ENCODE peak calls at places on chromosomes 1 and 21, in seven cellular contexts. I, U, P, J, C, S and O are unnamed samples.

GRCh38 chr1:89754518-89754917 is 66.3 kb upstream of the LRRC8D start:
- DNase-seq in I (no peak), U (no peak), P (peak), J (no peak), C (no peak), S (no peak), O (no peak)

GRCh38 chr21:36721817-36722216 is 22.9 kb downstream of the SIM2 start:
- DNase-seq in I (peak), U (no peak), P (no peak), J (no peak), C (no peak), S (peak), O (no peak)

GRCh38 chr1:36380782-36381181 is 4.9 kb downstream of the STK40 start:
- DNase-seq in I (no peak), U (no peak), P (no peak), J (no peak), C (no peak), S (no peak), O (no peak)

GRCh38 chr1:40928699-40929098 is 50.8 kb upstream of the CTPS1 start:
- DNase-seq in I (peak), U (no peak), P (no peak), J (no peak), C (no peak), S (no peak), O (no peak)

GRCh38 chr1:107748529-107748928 is 216.5 kb downstream of the VAV3 start:
- DNase-seq in I (no peak), U (no peak), P (peak), J (no peak), C (no peak), S (no peak), O (no peak)

GRCh38 chr1:182779530-182779929 is 10.0 kb upstream of the NPL start:
- DNase-seq in I (no peak), U (no peak), P (no peak), J (no peak), C (no peak), S (no peak), O (no peak)

GRCh38 chr1:229270547-229271447 is at the start of gene RAB4A:
- DNase-seq in I (peak), U (peak), P (peak), J (peak), C (peak), S (peak), O (peak)

GRCh38 chr1:7390604-7391000 is 380.5 kb upstream of the VAMP3 start:
- DNase-seq in I (peak), U (no peak), P (no peak), J (no peak), C (no peak), S (peak), O (no peak)

GRCh38 chr1:29397256-29397590 is 160.9 kb downstream of the PTPRU start:
- DNase-seq in I (no peak), U (no peak), P (no peak), J (no peak), C (no peak), S (no peak), O (no peak)

GRCh38 chr1:103250441-103250861 is 142.1 kb upstream of the COL11A1 start:
- DNase-seq in I (no peak), U (no peak), P (peak), J (no peak), C (no peak), S (no peak), O (no peak)

GRCh38 chr21:32549454-32549853 is 35.9 kb downstream of the TCP10L start:
- DNase-seq in I (no peak), U (no peak), P (no peak), J (no peak), C (no peak), S (no peak), O (no peak)

GRCh38 chr21:41506526-41507520 is 1.1 kb downstream of the TMPRSS2 start:
- DNase-seq in I (no peak), U (no peak), P (no peak), J (no peak), C (no peak), S (no peak), O (no peak)

GRCh38 chr21:41503331-41503730 is 4.6 kb downstream of the TMPRSS2 start:
- DNase-seq in I (no peak), U (no peak), P (no peak), J (no peak), C (no peak), S (no peak), O (no peak)

GRCh38 chr21:41501919-41502318 is 6.0 kb downstream of the TMPRSS2 start:
- DNase-seq in I (no peak), U (no peak), P (no peak), J (no peak), C (no peak), S (no peak), O (no peak)

GRCh38 chr21:41506005-41506404 is 2.0 kb downstream of the TMPRSS2 start:
- DNase-seq in I (no peak), U (no peak), P (no peak), J (no peak), C (no peak), S (no peak), O (no peak)

DNA sequence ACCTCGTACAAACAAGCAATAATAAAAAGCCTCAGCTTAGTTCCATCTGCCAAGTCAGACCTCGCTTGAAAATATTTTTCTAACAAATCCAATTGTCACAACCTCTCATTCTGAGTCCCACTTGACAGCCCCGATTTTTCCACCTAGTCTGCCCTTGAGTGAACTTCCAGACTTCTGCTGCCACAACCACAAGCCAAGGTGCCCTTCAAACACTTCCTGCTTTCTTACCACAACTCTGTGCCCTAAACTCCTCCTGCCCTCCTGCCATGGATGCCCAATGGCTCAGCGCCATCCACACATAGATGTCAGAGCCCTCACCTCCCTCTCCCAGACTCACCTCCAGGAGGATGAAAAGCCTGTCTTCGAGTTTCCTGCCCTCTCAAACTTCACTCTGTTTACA is 3.9 kb downstream of the TMPRSS2 start:
- DNase-seq in I (no peak), U (no peak), P (no peak), J (no peak), C (no peak), S (no peak), O (no peak)
- H3K4me3 ChIP-seq in I (no peak), U (no peak), P (no peak), J (no peak), C (no peak), S (no peak), O (no peak)

GRCh38 chr1:201463071-201463552 is 5.9 kb downstream of the PHLDA3 start:
- DNase-seq in I (no peak), U (no peak), P (peak), J (no peak), C (no peak), S (no peak), O (no peak)
- TF ChIP-seq CTCF in I (no peak), U (no peak), P (peak), J (no peak), C (no peak), S (no peak), O (no peak)

GRCh38 chr1:165356876-165357275 is 361 bp upstream of the LMX1A start:
- DNase-seq in I (no peak), U (no peak), P (no peak), J (no peak), C (no peak), S (no peak), O (no peak)
- H3K4me3 ChIP-seq in I (peak), U (no peak), P (no peak), J (peak), C (no peak), S (no peak), O (no peak)

DNA sequence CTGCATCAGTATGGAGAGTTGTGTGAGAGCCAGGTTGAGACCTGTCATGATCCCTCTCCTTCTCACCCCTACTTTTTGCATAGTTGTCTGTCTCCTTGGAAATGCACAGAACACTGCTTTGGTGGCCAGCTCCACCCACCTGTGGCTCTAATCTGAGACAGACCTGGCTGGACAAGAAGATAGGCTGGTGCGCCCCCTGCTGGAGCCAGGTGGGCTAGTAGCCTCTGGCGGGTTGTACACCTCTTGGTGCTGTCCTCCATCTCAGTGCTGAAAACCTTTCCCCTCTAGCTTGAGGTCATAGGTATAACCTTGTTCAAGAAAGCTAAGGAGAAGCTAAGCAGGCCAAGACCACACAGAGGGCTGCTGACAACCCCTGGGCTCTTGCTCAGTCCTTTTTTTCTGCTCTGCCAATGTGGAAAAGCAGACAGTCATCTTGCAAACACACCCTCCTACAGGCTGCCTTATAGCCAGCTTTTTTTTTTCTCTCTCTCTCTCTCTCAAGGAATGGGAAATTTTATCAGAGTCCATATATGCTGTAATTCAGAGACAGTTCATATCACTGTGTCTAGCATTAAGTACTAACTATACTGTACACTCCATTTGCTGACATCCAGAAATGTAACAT is 58.8 kb upstream of the SPATA6 start:
- DNase-seq in I (no peak), U (no peak), P (peak), J (no peak), C (no peak), S (no peak), O (no peak)
- TF ChIP-seq CTCF in I (no peak), U (no peak), P (peak), J (peak), C (no peak), S (no peak), O (peak)